ENCODE peak calls at places on chromosomes 13 and 19, in eight cellular contexts. U, Y, G, N, A, Q, I and R are unnamed samples.
A peak's percentile ranks its signal among the peaks of the same experiment; 100 is the strongest.

GRCh38 chr13:109743706-109744453 is 42.5 kb downstream of the IRS2 start:
- DNase-seq in U (peak; percentile 67), Y (peak; percentile 78), G (no peak), N (no peak), A (no peak), Q (no peak), I (peak; percentile 7), R (no peak)

GRCh38 chr19:3808420-3809143 is 22.4 kb upstream of the MATK start:
- DNase-seq in U (no peak), Y (no peak), G (no peak), N (no peak), A (no peak), Q (no peak), I (no peak), R (no peak)

GRCh38 chr19:35024095-35024494 is 6.2 kb upstream of the SCN1B start:
- DNase-seq in U (no peak), Y (no peak), G (no peak), N (no peak), A (no peak), Q (no peak), I (no peak), R (no peak)

GRCh38 chr13:35720690-35721554 is 244.4 kb upstream of the MAB21L1 start:
- DNase-seq in U (peak; percentile 61), Y (peak; percentile 55), G (no peak), N (no peak), A (no peak), Q (peak; percentile 40), I (peak; percentile 47), R (peak; percentile 48)

GRCh38 chr19:47274071-47274890 is at the start of gene INAFM1:
- DNase-seq in U (peak; percentile 100), Y (peak; percentile 94), G (peak; percentile 52), N (peak; percentile 90), A (peak; percentile 99), Q (peak; percentile 100), I (peak; percentile 100), R (peak; percentile 87)

GRCh38 chr13:50646070-50646469 is 197.4 kb downstream of the DLEU7 start:
- DNase-seq in U (no peak), Y (no peak), G (no peak), N (no peak), A (no peak), Q (no peak), I (no peak), R (no peak)

GRCh38 chr13:63696055-63696454 is 2280.4 kb upstream of the PCDH20 start:
- DNase-seq in U (no peak), Y (peak; percentile 40), G (no peak), N (no peak), A (no peak), Q (no peak), I (no peak), R (no peak)

GRCh38 chr19:33795370-33796163 is 1.1 kb upstream of the KCTD15 start:
- DNase-seq in U (peak; percentile 36), Y (peak; percentile 90), G (no peak), N (no peak), A (peak; percentile 29), Q (peak; percentile 88), I (peak; percentile 58), R (peak; percentile 93)

GRCh38 chr19:37329686-37330085 is 41.2 kb upstream of the ZNF527 start:
- DNase-seq in U (no peak), Y (peak; percentile 14), G (no peak), N (no peak), A (no peak), Q (no peak), I (no peak), R (no peak)

GRCh38 chr13:102003848-102004570 is 397.8 kb downstream of the FGF14 start:
- DNase-seq in U (no peak), Y (no peak), G (no peak), N (no peak), A (no peak), Q (no peak), I (no peak), R (no peak)

GRCh38 chr13:107480130-107480529 is 735.2 kb downstream of the LIG4 start:
- DNase-seq in U (no peak), Y (no peak), G (no peak), N (no peak), A (no peak), Q (no peak), I (no peak), R (no peak)

GRCh38 chr19:18422530-18423191 is 3.5 kb downstream of the SSBP4 start:
- DNase-seq in U (peak; percentile 46), Y (no peak), G (no peak), N (no peak), A (peak; percentile 38), Q (no peak), I (no peak), R (no peak)

GRCh38 chr19:46287585-46287984 is 9.3 kb upstream of the HIF3A start:
- DNase-seq in U (no peak), Y (peak; percentile 58), G (no peak), N (no peak), A (no peak), Q (no peak), I (no peak), R (peak; percentile 48)

GRCh38 chr13:44795176-44795575 is 194.1 kb downstream of the NUFIP1 start:
- DNase-seq in U (no peak), Y (peak; percentile 51), G (no peak), N (no peak), A (no peak), Q (no peak), I (no peak), R (no peak)

GRCh38 chr19:14718522-14719113 is 28.8 kb downstream of the ZNF333 start:
- DNase-seq in U (no peak), Y (peak; percentile 2), G (no peak), N (no peak), A (no peak), Q (no peak), I (no peak), R (no peak)

GRCh38 chr19:7788178-7788932 is 25.3 kb downstream of the CLEC4M start:
- DNase-seq in U (no peak), Y (no peak), G (no peak), N (no peak), A (no peak), Q (no peak), I (no peak), R (no peak)